ENCODE peak calls at places on chromosome 20, in seven cellular contexts. D, G, C, E, O, T and P are unnamed samples.
A peak's percentile ranks its signal among the peaks of the same experiment; 100 is the strongest.

GRCh38 chr20:46400828-46401477 is 5.5 kb downstream of the ELMO2 start:
- DNase-seq in D (no peak), T (peak; percentile 42), E (peak; percentile 13), O (no peak), G (no peak), C (no peak), P (peak; percentile 20)

GRCh38 chr20:62580052-62580451 is 62.3 kb upstream of the SLCO4A1 start:
- DNase-seq in O (no peak), E (no peak), G (no peak), T (no peak), C (no peak), D (no peak), P (no peak)

GRCh38 chr20:22492497-22492896 is 91.9 kb downstream of the FOXA2 start:
- DNase-seq in G (no peak), D (no peak), C (no peak), O (no peak), E (no peak), T (no peak), P (no peak)

GRCh38 chr20:8720089-8720488 is 348.8 kb upstream of the PLCB4 start:
- DNase-seq in D (no peak), E (no peak), G (no peak), C (no peak), O (no peak), T (no peak), P (no peak)

GRCh38 chr20:22460803-22461202 is 123.6 kb downstream of the FOXA2 start:
- DNase-seq in E (no peak), D (no peak), T (no peak), C (no peak), O (no peak), G (no peak), P (no peak)

GRCh38 chr20:61067221-61067620 is 184.8 kb upstream of the CDH4 start:
- DNase-seq in O (no peak), D (no peak), G (no peak), E (no peak), C (no peak), T (no peak), P (no peak)

GRCh38 chr20:63056236-63057132 is 49.7 kb upstream of the BHLHE23 start:
- DNase-seq in E (peak; percentile 43), C (no peak), D (no peak), O (peak; percentile 9), T (no peak), G (peak; percentile 11), P (peak; percentile 29)

GRCh38 chr20:48789185-48789668 is 38.6 kb downstream of the PREX1 start:
- DNase-seq in O (no peak), T (no peak), G (no peak), E (no peak), D (no peak), C (no peak), P (no peak)

GRCh38 chr20:15857131-15857784 is 716.0 kb downstream of the KIF16B start:
- DNase-seq in E (no peak), G (no peak), T (no peak), C (no peak), O (no peak), D (no peak), P (no peak)

GRCh38 chr20:35742741-35743523 is 872 bp upstream of the RBM39 start:
- DNase-seq in G (no peak), T (no peak), D (no peak), C (no peak), O (no peak), E (peak; percentile 31), P (no peak)

GRCh38 chr20:1275919-1276318 is 9.8 kb downstream of the SNPH start:
- DNase-seq in G (no peak), D (no peak), C (no peak), T (no peak), O (no peak), E (no peak), P (no peak)

GRCh38 chr20:58081842-58082241 is 146.6 kb downstream of the ANKRD60 start:
- DNase-seq in O (no peak), C (no peak), E (no peak), D (no peak), T (peak; percentile 73), G (no peak), P (no peak)

GRCh38 chr20:58416832-58417231 is 27.8 kb downstream of the VAPB start:
- DNase-seq in G (no peak), C (no peak), D (no peak), T (no peak), E (no peak), O (no peak), P (no peak)

GRCh38 chr20:37315293-37316110 is 26.0 kb downstream of the MANBAL start:
- DNase-seq in D (peak; percentile 53), T (peak; percentile 84), G (peak; percentile 83), O (peak; percentile 58), C (no peak), E (no peak), P (no peak)

GRCh38 chr20:49181265-49181877 is 6.8 kb downstream of the STAU1 start:
- DNase-seq in E (no peak), C (no peak), G (no peak), D (no peak), O (no peak), T (no peak), P (no peak)

GRCh38 chr20:22949710-22950109 is 85.4 kb upstream of the SSTR4 start:
- DNase-seq in O (no peak), D (no peak), T (no peak), E (no peak), G (no peak), C (no peak), P (no peak)

GRCh38 chr20:35607003-35607735 is 8.5 kb upstream of the SPAG4 start:
- DNase-seq in C (no peak), E (no peak), G (no peak), O (no peak), T (no peak), D (no peak), P (no peak)

GRCh38 chr20:46087161-46087560 is 2.6 kb downstream of the NCOA5 start:
- DNase-seq in E (no peak), D (no peak), G (no peak), T (no peak), C (no peak), O (no peak), P (no peak)

GRCh38 chr20:50274570-50275430 is 84.2 kb downstream of the CEBPB start:
- DNase-seq in O (peak; percentile 65), T (no peak), E (no peak), D (peak; percentile 87), G (peak; percentile 70), C (no peak), P (no peak)

GRCh38 chr20:22728146-22728745 is 143.9 kb upstream of the FOXA2 start:
- DNase-seq in O (no peak), D (no peak), G (no peak), C (no peak), T (no peak), E (no peak), P (no peak)

GRCh38 chr20:22248052-22248667 is 336.2 kb downstream of the FOXA2 start:
- DNase-seq in T (no peak), C (no peak), G (no peak), E (peak; percentile 36), D (no peak), O (no peak), P (no peak)

GRCh38 chr20:25018841-25019240 is 26.3 kb upstream of the APMAP start:
- DNase-seq in O (peak; percentile 8), G (no peak), T (no peak), D (peak; percentile 8), C (no peak), E (no peak), P (peak; percentile 17)

GRCh38 chr20:25018425-25018824 is 25.9 kb upstream of the APMAP start:
- DNase-seq in O (no peak), C (no peak), D (peak; percentile 0), G (no peak), E (no peak), T (no peak), P (no peak)

GRCh38 chr20:25020345-25020744 is 27.8 kb upstream of the APMAP start:
- DNase-seq in E (no peak), O (peak; percentile 7), C (no peak), D (peak; percentile 2), G (no peak), T (no peak), P (no peak)

GRCh38 chr20:25020901-25021301 is 28.4 kb upstream of the APMAP start:
- DNase-seq in E (no peak), G (peak; percentile 47), O (peak; percentile 84), T (no peak), D (peak; percentile 21), C (no peak), P (peak; percentile 38)

DNA sequence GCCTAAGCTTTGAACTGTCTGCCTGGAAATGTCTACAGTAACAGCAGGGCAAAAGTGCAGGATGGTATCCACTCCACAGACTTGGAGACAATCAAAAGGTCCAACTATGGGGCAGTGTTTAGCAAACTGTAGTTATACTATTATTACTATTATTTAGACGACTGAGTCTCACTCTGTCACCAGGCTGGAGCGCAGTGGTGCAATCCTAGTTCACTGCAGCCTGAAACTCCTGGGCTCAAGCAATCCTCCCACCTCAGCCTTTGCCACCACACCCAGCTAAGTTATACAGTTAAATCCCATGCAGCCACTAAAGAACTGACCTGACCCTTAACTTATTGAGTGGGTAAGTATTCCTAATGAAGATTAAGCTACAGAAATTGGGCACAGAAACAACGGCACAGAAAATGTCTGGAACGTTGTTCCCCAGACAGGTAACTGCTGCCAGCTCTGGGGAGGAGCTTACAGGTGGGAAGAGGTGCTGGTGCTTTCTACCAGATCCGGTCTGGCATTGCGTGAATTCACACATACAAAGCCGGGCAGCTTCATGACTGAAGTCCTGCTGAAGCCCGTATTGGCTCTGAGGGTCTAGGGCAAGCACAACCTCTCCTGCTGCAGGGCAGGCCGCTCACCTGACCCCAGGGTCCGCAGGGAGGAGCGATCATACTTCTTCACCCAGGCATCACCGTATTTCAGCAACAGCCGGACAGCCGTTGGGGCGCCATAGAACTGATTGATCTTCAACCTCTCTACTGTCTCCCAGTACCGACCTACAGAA is 27.0 kb upstream of the APMAP start:
- DNase-seq in G (no peak), C (no peak), D (peak; percentile 1), O (peak; percentile 8), E (no peak), T (no peak), P (no peak)
- H3K36me3 ChIP-seq in G (peaks cover 74% of the 10 kb centered on the region), C (peaks cover 36% of the 10 kb centered on the region), D (peaks cover 11% of the 10 kb centered on the region), O (no peaks in the 10 kb centered on the region), E (no peaks in the 10 kb centered on the region), T (no peaks in the 10 kb centered on the region), P (no peaks in the 10 kb centered on the region)

GRCh38 chr20:34396408-34396807 is 33.3 kb downstream of the ITCH start:
- DNase-seq in C (no peak), E (no peak), G (no peak), D (no peak), O (no peak), T (no peak), P (no peak)
- H3K36me3 ChIP-seq in C (peaks cover 15% of the 10 kb centered on the region), E (no peaks in the 10 kb centered on the region), G (peaks cover 96% of the 10 kb centered on the region), D (peaks cover 17% of the 10 kb centered on the region), O (peaks cover 25% of the 10 kb centered on the region), T (peaks cover 18% of the 10 kb centered on the region), P (peaks cover 58% of the 10 kb centered on the region)

GRCh38 chr20:41111578-41111951 is 25.8 kb upstream of the PLCG1 start:
- DNase-seq in C (no peak), O (no peak), G (no peak), E (no peak), D (no peak), T (no peak), P (no peak)
- H3K36me3 ChIP-seq in C (peaks cover 36% of the 10 kb centered on the region), O (peaks cover 67% of the 10 kb centered on the region), G (peaks cover 99% of the 10 kb centered on the region), E (no peaks in the 10 kb centered on the region), D (peaks cover 59% of the 10 kb centered on the region), T (peaks cover 51% of the 10 kb centered on the region), P (peaks cover 72% of the 10 kb centered on the region)

DNA sequence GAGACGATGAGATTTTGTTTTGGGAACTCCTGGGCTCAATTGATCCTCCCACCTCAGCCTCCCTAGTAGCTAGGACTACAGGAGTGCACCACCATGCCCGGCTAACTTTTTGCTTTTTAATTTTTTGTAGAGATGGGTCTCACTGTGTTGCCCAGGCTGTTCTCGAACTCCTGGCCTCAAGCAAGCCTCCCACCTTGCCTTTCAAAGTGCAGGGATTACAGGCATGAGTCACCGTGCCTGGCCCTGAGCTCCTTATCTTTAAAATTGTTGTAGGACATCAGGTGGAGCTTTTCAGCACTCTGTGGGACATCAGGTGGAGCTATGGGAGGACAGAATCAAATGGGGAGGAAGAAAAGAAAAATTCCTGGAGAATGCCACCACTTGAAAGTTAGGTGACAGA is 12.7 kb downstream of the ACTR5 start:
- DNase-seq in T (no peak), G (no peak), E (no peak), O (no peak), C (no peak), D (no peak), P (no peak)
- H3K36me3 ChIP-seq in T (peaks cover 19% of the 10 kb centered on the region), G (peaks cover 100% of the 10 kb centered on the region), E (no peaks in the 10 kb centered on the region), O (peaks cover 76% of the 10 kb centered on the region), C (peaks cover 18% of the 10 kb centered on the region), D (peaks cover 53% of the 10 kb centered on the region), P (peaks cover 56% of the 10 kb centered on the region)